ENCODE peak calls at places on chromosomes 16 and 17, in eight cellular contexts. T is prostate gland, Z is breast epithelium, A is upper lobe of left lung, I is GM23338, J is sigmoid colon, P is K562, D is HL-60. L is an unnamed sample.

GRCh38 chr17:1216209-1216937 is 36.6 kb upstream of the ABR start:
- DNase-seq in I (no peak), T (no peak), D (no peak), A (no peak), Z (no peak), J (no peak), P (no peak), L (no peak)

GRCh38 chr17:77296769-77297409 is 156.1 kb downstream of the SEC14L1 start:
- DNase-seq in D (no peak), A (no peak), P (no peak), I (no peak), Z (no peak), T (no peak), J (no peak), L (no peak)

GRCh38 chr17:260031-260791 is 78.8 kb upstream of the DOC2B start:
- DNase-seq in P (no peak), T (no peak), D (no peak), I (peak), A (peak), Z (no peak), J (peak), L (no peak)

GRCh38 chr16:89946515-89946914 is 2.0 kb upstream of the DEF8 start:
- DNase-seq in Z (no peak), T (no peak), A (no peak), P (no peak), D (no peak), I (no peak), J (no peak), L (no peak)

GRCh38 chr16:71337631-71338030 is 20.9 kb upstream of the CALB2 start:
- DNase-seq in A (no peak), T (no peak), P (no peak), I (no peak), Z (no peak), D (no peak), J (no peak), L (no peak)

GRCh38 chr16:16124974-16125373 is 98.3 kb downstream of the ABCC6 start:
- DNase-seq in T (no peak), Z (no peak), J (no peak), P (no peak), D (no peak), A (no peak), I (no peak), L (no peak)

GRCh38 chr17:29909604-29910003 is 20.4 kb downstream of the SSH2 start:
- DNase-seq in A (no peak), D (no peak), T (no peak), I (no peak), J (no peak), Z (no peak), P (no peak), L (no peak)

GRCh38 chr17:40304464-40304863 is 4.5 kb upstream of the RARA start:
- DNase-seq in T (no peak), A (no peak), I (no peak), P (no peak), D (no peak), Z (no peak), J (peak), L (no peak)

GRCh38 chr17:59753522-59754467 is 46.3 kb downstream of the VMP1 start:
- DNase-seq in P (peak), D (peak), I (peak), Z (no peak), A (no peak), J (no peak), T (peak), L (no peak)

GRCh38 chr16:3490911-3491629 is 4.2 kb downstream of the C16orf90 start:
- DNase-seq in T (no peak), D (no peak), Z (no peak), A (no peak), J (no peak), P (peak), I (peak), L (no peak)
- TF ChIP-seq CTCF in T (no peak), D (no peak), Z (no peak), A (no peak), J (no peak), P (peak), I (peak), L (no peak)

GRCh38 chr17:28529012-28529400 is 22.9 kb downstream of the FOXN1 start:
- DNase-seq in P (no peak), Z (no peak), T (no peak), I (no peak), D (no peak), J (no peak), A (no peak), L (no peak)

GRCh38 chr17:28526381-28526780 is 20.2 kb downstream of the FOXN1 start:
- DNase-seq in D (no peak), J (no peak), P (no peak), I (no peak), T (no peak), Z (no peak), A (no peak), L (no peak)

GRCh38 chr17:28527181-28527681 is 21.1 kb downstream of the FOXN1 start:
- DNase-seq in D (no peak), T (no peak), Z (no peak), A (no peak), J (no peak), I (no peak), P (peak), L (no peak)

GRCh38 chr17:28528329-28529011 is 22.3 kb downstream of the FOXN1 start:
- DNase-seq in J (no peak), Z (no peak), I (peak), P (peak), T (no peak), A (peak), D (no peak), L (peak)

GRCh38 chr17:28527859-28528258 is 21.7 kb downstream of the FOXN1 start:
- DNase-seq in Z (peak), I (no peak), D (no peak), A (peak), P (no peak), T (peak), J (no peak), L (peak)
- TF ChIP-seq POLR2AphosphoS5 in Z (no peak), I (no peak), D (no peak), A (no peak), P (no peak), T (peak), J (no peak), L (no peak)

GRCh38 chr16:31428638-31429247 is 583 bp upstream of the COX6A2 start:
- DNase-seq in Z (no peak), A (no peak), T (no peak), D (no peak), P (no peak), J (peak), I (no peak), L (no peak)

GRCh38 chr16:31430380-31431052 is 2.4 kb upstream of the COX6A2 start:
- DNase-seq in J (peak), P (no peak), A (no peak), T (no peak), I (peak), D (no peak), Z (no peak), L (no peak)

GRCh38 chr16:31428277-31428597 is at the start of gene COX6A2:
- DNase-seq in J (no peak), A (no peak), P (no peak), Z (no peak), T (no peak), D (no peak), I (peak), L (no peak)

GRCh38 chr16:31429314-31429713 is 1.2 kb upstream of the COX6A2 start:
- DNase-seq in A (no peak), Z (no peak), J (peak), I (no peak), P (no peak), D (no peak), T (no peak), L (no peak)

GRCh38 chr16:31427441-31428276 is 501 bp downstream of the COX6A2 start:
- DNase-seq in A (peak), I (peak), P (peak), J (peak), T (no peak), Z (no peak), D (no peak), L (peak)
- H3K4me3 ChIP-seq in A (no peak), I (peak), P (no peak), J (peak), T (peak), Z (peak), D (no peak), L (peak)

GRCh38 chr17:12342161-12342560 is 321.5 kb downstream of the MAP2K4 start:
- DNase-seq in Z (no peak), A (no peak), D (no peak), P (no peak), T (no peak), I (no peak), J (no peak), L (no peak)

GRCh38 chr17:12348476-12348875 is 317.2 kb upstream of the MYOCD start:
- DNase-seq in J (no peak), A (no peak), D (peak), T (no peak), Z (no peak), P (no peak), I (no peak), L (no peak)

DNA sequence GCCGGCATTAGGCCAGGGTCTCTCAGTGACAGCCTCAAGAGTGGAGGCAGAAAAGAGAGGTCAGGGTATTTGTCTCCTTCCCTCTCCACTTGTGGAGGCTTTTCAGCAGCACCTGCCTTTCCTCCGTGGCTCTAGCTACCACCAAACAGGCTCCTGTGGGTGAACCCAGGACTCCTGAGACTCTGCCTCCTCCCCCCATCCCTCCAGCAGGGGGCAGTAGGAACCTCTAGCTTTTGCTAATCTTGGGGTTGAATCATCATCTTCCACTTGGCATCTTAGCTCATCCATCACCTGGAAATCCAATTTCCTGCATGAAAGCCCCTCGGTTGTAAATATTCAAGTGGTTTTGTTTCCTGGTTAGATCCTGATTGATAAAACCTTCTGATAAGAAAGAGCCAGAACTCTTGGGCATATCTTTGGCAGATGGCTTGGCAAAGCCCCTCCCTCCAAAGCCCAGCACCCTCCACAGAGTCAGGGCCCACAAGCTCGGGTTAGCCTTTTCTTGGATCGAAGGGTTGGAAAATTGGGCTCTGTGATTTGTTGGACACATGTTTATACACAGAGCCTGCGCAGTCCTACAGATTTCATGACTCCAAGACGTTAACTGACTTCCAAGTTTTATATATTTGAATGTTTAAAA is 322.1 kb downstream of the MAP2K4 start:
- DNase-seq in D (peak), I (peak), T (no peak), J (no peak), Z (no peak), A (no peak), P (peak), L (peak)
- TF ChIP-seq CTCF in D (peak), I (peak), T (no peak), J (peak), Z (no peak), A (no peak), P (peak), L (peak)